ENCODE peak calls at places on chromosomes 6 and 20, in four cellular contexts. B is HL-60, C is GM12878, R is K562. O is an unnamed sample.
A peak's percentile ranks its signal among the peaks of the same experiment; 100 is the strongest.

GRCh38 chr6:87396595-87397392 is 11.0 kb upstream of the CFAP206 start:
- DNase-seq in B (peak; percentile 17), C (no peak), R (no peak), O (no peak)

GRCh38 chr6:109299695-109300564 is 82.3 kb downstream of the CD164 start:
- DNase-seq in B (no peak), C (no peak), R (no peak), O (no peak)

GRCh38 chr6:139124887-139125672 is 9.8 kb upstream of the HECA start:
- DNase-seq in B (peak; percentile 75), C (peak; percentile 54), R (peak; percentile 36), O (peak; percentile 19)

GRCh38 chr6:161152904-161153662 is 120.8 kb downstream of the AGPAT4 start:
- DNase-seq in B (no peak), C (no peak), R (no peak), O (peak; percentile 37)

GRCh38 chr20:40646321-40647212 is 42.5 kb downstream of the MAFB start:
- DNase-seq in B (no peak), C (no peak), R (no peak), O (no peak)

GRCh38 chr6:77105091-77105490 is 358.2 kb downstream of the HTR1B start:
- DNase-seq in B (no peak), C (no peak), R (no peak), O (no peak)

GRCh38 chr6:143999406-143999805 is 8.7 kb downstream of the PLAGL1 start:
- DNase-seq in B (no peak), C (no peak), R (no peak), O (no peak)

GRCh38 chr6:2706482-2706881 is 44.2 kb downstream of the MYLK4 start:
- DNase-seq in B (no peak), C (no peak), R (no peak), O (no peak)

GRCh38 chr6:35368038-35368887 is 25.9 kb downstream of the PPARD start:
- DNase-seq in B (no peak), C (no peak), R (no peak), O (no peak)

GRCh38 chr6:112571886-112572285 is 224.8 kb downstream of the RFPL4B start:
- DNase-seq in B (no peak), C (no peak), R (no peak), O (no peak)

GRCh38 chr6:90233994-90234393 is 62.6 kb downstream of the BACH2 start:
- DNase-seq in B (no peak), C (no peak), R (no peak), O (no peak)

GRCh38 chr6:28258877-28259777 is at the start of gene NKAPL:
- DNase-seq in B (no peak), C (no peak), R (no peak), O (no peak)

GRCh38 chr6:111737065-111737521 is 131.4 kb upstream of the TRAF3IP2 start:
- DNase-seq in B (no peak), C (no peak), R (no peak), O (no peak)

GRCh38 chr6:101294051-101294638 is 99.4 kb upstream of the GRIK2 start:
- DNase-seq in B (no peak), C (no peak), R (no peak), O (no peak)

GRCh38 chr6:35309611-35310264 is 12.1 kb downstream of the DEF6 start:
- DNase-seq in B (no peak), C (no peak), R (no peak), O (no peak)

GRCh38 chr6:30829016-30829415 is 55.3 kb upstream of the DDR1 start:
- DNase-seq in B (no peak), C (no peak), R (no peak), O (no peak)

GRCh38 chr6:89145962-89146747 is at the start of gene PM20D2:
- DNase-seq in B (peak; percentile 66), C (no peak), R (peak; percentile 68), O (peak; percentile 73)

GRCh38 chr6:150667977-150668716 is 68.5 kb downstream of the PLEKHG1 start:
- DNase-seq in B (no peak), C (no peak), R (peak; percentile 22), O (no peak)

GRCh38 chr20:63473555-63474449 is 1.3 kb upstream of the KCNQ2 start:
- DNase-seq in B (no peak), C (no peak), R (no peak), O (no peak)

GRCh38 chr6:136600818-136601217 is 50.6 kb upstream of the MAP7 start:
- DNase-seq in B (no peak), C (no peak), R (no peak), O (no peak)

GRCh38 chr6:168992696-168993185 is 260.9 kb downstream of the THBS2 start:
- DNase-seq in B (no peak), C (no peak), R (no peak), O (no peak)

GRCh38 chr6:26097268-26097875 is 10.1 kb downstream of the HFE start:
- DNase-seq in B (peak; percentile 43), C (no peak), R (peak; percentile 79), O (no peak)

GRCh38 chr6:113011389-113011788 is 664.3 kb downstream of the RFPL4B start:
- DNase-seq in B (no peak), C (no peak), R (no peak), O (no peak)

GRCh38 chr6:79646006-79646405 is 14.9 kb downstream of the SH3BGRL2 start:
- DNase-seq in B (no peak), C (no peak), R (no peak), O (no peak)

GRCh38 chr20:12592756-12593155 is 416.0 kb upstream of the SPTLC3 start:
- DNase-seq in B (no peak), C (no peak), R (no peak), O (no peak)

GRCh38 chr6:72894091-72894490 is 272.2 kb downstream of the KCNQ5 start:
- DNase-seq in B (no peak), C (no peak), R (no peak), O (no peak)

GRCh38 chr6:32375739-32376529 is 4.2 kb upstream of the TSBP1 start:
- DNase-seq in B (no peak), C (no peak), R (no peak), O (no peak)

GRCh38 chr20:5096463-5096862 is 23.3 kb downstream of the PCNA start:
- DNase-seq in B (no peak), C (no peak), R (no peak), O (no peak)

GRCh38 chr6:20237677-20238460 is 25.6 kb upstream of the MBOAT1 start:
- DNase-seq in B (no peak), C (no peak), R (no peak), O (no peak)

DNA sequence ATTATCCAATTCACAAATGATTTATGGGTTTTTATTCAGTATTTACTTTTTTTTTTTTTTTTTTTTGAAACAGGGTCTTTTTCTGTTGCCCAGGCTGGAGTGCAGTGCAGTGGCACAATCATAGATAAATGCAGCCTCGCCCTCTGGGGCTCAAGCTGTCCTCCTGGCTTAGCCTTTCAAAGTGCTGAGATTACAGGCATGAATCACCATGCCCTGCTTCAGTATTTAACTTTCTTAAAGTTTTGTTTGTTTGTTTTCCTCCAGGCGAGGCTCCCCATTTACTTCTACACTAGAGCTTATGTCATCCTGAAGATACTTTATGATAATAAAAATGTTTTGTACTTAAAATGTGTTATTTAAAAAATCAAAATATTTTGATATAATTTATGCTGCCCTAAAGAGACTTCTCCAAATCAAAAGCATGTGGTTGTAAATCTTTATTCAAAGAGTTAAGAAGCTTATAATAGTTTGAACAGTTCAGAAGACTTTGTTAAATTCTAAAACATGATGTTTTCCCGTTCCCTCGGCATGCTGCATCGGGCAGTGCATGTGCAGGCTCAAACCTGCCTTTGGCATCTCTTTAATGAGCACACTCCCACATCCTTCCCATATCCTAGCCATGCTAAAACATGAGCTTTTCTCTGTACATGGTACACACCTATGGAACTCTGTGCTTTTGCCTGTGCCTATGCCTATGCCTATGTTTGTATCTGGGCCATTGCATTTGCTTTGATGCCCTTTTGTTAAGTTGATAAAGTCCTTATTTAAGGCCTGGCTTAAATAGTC is 11.1 kb downstream of the SMPDL3A start:
- DNase-seq in B (no peak), C (no peak), R (no peak), O (no peak)
- TF ChIP-seq SPI1 in B (no peak), C (no peak), R (no peak), O (no peak)

DNA sequence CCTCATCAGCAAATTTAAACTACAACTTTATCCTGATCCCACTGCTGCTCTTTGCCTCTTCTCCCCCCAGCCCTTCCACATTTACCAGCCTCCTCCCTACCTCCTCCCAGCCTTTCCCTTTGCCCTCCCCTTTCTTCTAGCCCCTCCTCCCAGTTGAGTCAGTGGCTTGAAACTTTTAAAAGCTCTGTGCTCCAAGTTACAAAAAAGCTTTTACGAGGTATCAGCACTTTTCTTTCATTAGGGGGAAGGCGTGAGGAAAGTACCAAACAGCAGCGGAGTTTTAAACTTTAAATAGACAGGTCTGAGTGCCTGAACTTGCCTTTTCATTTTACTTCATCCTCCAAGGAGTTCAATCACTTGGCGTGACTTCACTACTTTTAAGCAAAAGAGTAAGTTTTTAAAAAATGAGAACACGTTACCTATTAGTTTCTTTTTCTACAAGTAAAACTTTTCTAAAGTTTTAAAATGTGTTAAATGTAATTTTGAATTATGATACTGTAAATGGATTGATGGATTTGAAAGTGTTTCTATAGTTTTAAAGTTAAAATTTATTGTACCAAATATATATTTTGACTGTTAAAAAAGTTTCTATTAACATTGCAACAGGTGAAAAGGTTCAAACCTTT is at the start of gene GJA1:
- DNase-seq in B (no peak), C (no peak), R (no peak), O (no peak)
- TF ChIP-seq POLR2AphosphoS5 in B (no peak), C (no peak), R (no peak), O (no peak)

GRCh38 chr6:39568896-39569295 is 156.3 kb downstream of the KIF6 start:
- DNase-seq in B (no peak), C (no peak), R (no peak), O (no peak)
- TF ChIP-seq SPI1 in B (no peak), C (no peak), R (no peak), O (no peak)

GRCh38 chr20:39264506-39265172 is 302.5 kb downstream of the DHX35 start:
- DNase-seq in B (peak; percentile 36), C (no peak), R (peak; percentile 77), O (peak; percentile 30)
- TF ChIP-seq POLR2AphosphoS5 in B (no peak), C (no peak), R (no peak), O (no peak)

GRCh38 chr6:37285861-37286311 is 27.9 kb upstream of the TMEM217 start:
- DNase-seq in B (no peak), C (no peak), R (no peak), O (no peak)
- TF ChIP-seq SPI1 in B (no peak), C (no peak), R (no peak), O (no peak)